ENCODE peak calls at places on chromosomes 16 and 17, in ten cellular contexts. B is AG04450, O is ovary, I is adrenal gland, S is kidney, H is H9, L is breast epithelium, R is body of pancreas, D is foreskin fibroblast, Y is GM10248. N is an unnamed sample.

GRCh38 chr16:77430360-77430759 is 4.5 kb downstream of the ADAMTS18 start:
- DNase-seq in S (no peak), B (no peak), I (no peak), Y (no peak), D (no peak), R (no peak), O (no peak), L (no peak), H (no peak), N (no peak)

GRCh38 chr17:10166181-10166935 is 32.0 kb downstream of the GAS7 start:
- DNase-seq in R (no peak), L (no peak), O (no peak), S (no peak), H (no peak), Y (no peak), D (no peak), B (no peak), I (no peak), N (no peak)

GRCh38 chr17:47808036-47808829 is 13.4 kb downstream of the OSBPL7 start:
- DNase-seq in R (no peak), O (no peak), I (no peak), B (no peak), L (no peak), Y (no peak), H (peak; percentile 20), D (no peak), S (no peak), N (no peak)

GRCh38 chr17:82380860-82381702 is 9.5 kb downstream of the UTS2R start:
- DNase-seq in I (no peak), D (peak; percentile 42), L (no peak), Y (no peak), O (no peak), B (no peak), S (no peak), H (no peak), R (no peak), N (no peak)

GRCh38 chr17:49676276-49676868 is 1.5 kb downstream of the SPOP start:
- DNase-seq in S (no peak), B (no peak), H (no peak), R (no peak), L (no peak), I (no peak), Y (peak; percentile 85), D (peak; percentile 42), O (no peak), N (no peak)

GRCh38 chr16:20398603-20399002 is 5.9 kb downstream of the PDILT start:
- DNase-seq in I (no peak), B (no peak), L (no peak), H (no peak), S (no peak), D (no peak), O (no peak), R (no peak), Y (no peak), N (no peak)

GRCh38 chr17:39755550-39756375 is 18.0 kb downstream of the GRB7 start:
- DNase-seq in O (no peak), Y (peak; percentile 80), I (peak; percentile 47), L (no peak), R (no peak), S (peak; percentile 74), H (peak; percentile 34), B (no peak), D (no peak), N (no peak)

GRCh38 chr16:48537909-48538745 is 71.9 kb downstream of the N4BP1 start:
- DNase-seq in S (peak; percentile 81), R (no peak), B (no peak), H (no peak), L (peak; percentile 70), O (peak; percentile 77), I (peak; percentile 66), Y (no peak), D (peak; percentile 32), N (peak; percentile 70)

GRCh38 chr17:52147431-52147830 is 11.1 kb downstream of the CA10 start:
- DNase-seq in I (no peak), D (no peak), L (no peak), Y (no peak), S (no peak), H (no peak), O (no peak), B (no peak), R (no peak), N (no peak)

GRCh38 chr17:11506635-11507034 is 91.6 kb upstream of the DNAH9 start:
- DNase-seq in R (peak; percentile 20), S (no peak), H (peak; percentile 75), L (no peak), D (no peak), O (no peak), Y (no peak), I (no peak), B (no peak), N (no peak)

GRCh38 chr16:19382887-19383816 is 34.5 kb upstream of the TMC5 start:
- DNase-seq in O (no peak), S (no peak), B (no peak), R (no peak), Y (no peak), L (no peak), H (no peak), D (no peak), I (no peak), N (no peak)

GRCh38 chr17:77840156-77840555 is 118.3 kb upstream of the TNRC6C start:
- DNase-seq in I (no peak), Y (no peak), O (peak; percentile 32), S (no peak), D (no peak), B (no peak), L (no peak), R (no peak), H (no peak), N (peak; percentile 55)

GRCh38 chr16:10939649-10940206 is 2.5 kb downstream of the DEXI start:
- DNase-seq in S (no peak), Y (no peak), L (no peak), H (no peak), B (no peak), R (no peak), D (no peak), I (no peak), O (no peak), N (no peak)

GRCh38 chr16:46857261-46857962 is 26.4 kb upstream of the C16orf87 start:
- DNase-seq in Y (no peak), R (peak; percentile 43), L (no peak), D (peak; percentile 88), B (peak; percentile 47), H (no peak), O (no peak), S (no peak), I (peak; percentile 69), N (no peak)
- TF ChIP-seq CTCF in Y (peak; percentile 15), R (no peak), L (no peak), D (peak; percentile 46), B (peak; percentile 75), H (peak; percentile 55), O (no peak), S (peak; percentile 49), I (peak; percentile 48), N (peak; percentile 67)

DNA sequence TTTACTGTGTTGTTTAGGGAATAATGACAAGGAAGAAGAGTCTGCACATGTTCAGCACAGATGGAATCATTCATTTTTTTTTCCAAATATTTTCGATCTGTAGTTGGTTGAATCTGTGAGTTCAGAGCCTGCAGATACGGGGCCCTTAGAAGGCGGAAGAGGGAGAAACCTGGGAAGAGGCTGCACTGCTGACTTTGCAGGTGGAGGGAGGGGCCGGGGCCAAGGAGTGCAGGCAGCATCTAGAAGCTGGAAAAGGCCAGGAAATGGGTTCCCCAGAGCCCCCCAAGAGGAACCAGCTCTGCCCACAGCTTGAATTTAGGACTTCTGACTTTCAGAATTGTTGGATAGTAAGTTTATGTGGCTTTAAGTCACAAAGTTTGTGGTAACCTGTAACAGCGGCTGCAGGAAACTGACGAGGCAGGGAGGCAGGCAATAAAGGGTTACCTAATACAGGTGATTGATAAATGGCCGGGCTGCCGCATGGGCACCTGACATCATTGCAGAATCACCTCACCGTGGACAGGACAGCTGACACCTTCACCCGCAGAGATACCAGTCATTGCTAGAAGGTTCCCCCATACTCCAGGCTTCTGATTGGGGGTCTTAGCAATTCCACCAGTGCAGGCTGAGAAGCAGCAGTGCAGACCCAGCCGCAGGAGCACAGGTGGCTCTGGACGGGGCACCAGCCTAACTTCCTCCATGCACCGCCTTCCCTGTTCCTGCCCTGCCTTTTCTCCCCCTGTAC is 181.3 kb downstream of the IRF8 start:
- DNase-seq in I (no peak), S (peak; percentile 34), R (no peak), B (no peak), O (no peak), Y (no peak), D (no peak), L (no peak), H (peak; percentile 18), N (peak; percentile 58)
- TF ChIP-seq CTCF in I (no peak), S (no peak), R (no peak), B (no peak), O (no peak), Y (no peak), D (no peak), L (no peak), H (no peak), N (no peak)

GRCh38 chr16:84504420-84505248 is at the start of gene MEAK7:
- DNase-seq in I (peak; percentile 99), B (peak; percentile 95), L (peak; percentile 98), H (peak; percentile 98), O (peak; percentile 99), R (peak; percentile 99), S (peak; percentile 99), Y (peak; percentile 99), D (peak; percentile 100), N (peak; percentile 99)
- TF ChIP-seq CTCF in I (peak; percentile 20), B (peak; percentile 18), L (no peak), H (no peak), O (peak; percentile 20), R (no peak), S (peak; percentile 7), Y (no peak), D (no peak), N (no peak)

DNA sequence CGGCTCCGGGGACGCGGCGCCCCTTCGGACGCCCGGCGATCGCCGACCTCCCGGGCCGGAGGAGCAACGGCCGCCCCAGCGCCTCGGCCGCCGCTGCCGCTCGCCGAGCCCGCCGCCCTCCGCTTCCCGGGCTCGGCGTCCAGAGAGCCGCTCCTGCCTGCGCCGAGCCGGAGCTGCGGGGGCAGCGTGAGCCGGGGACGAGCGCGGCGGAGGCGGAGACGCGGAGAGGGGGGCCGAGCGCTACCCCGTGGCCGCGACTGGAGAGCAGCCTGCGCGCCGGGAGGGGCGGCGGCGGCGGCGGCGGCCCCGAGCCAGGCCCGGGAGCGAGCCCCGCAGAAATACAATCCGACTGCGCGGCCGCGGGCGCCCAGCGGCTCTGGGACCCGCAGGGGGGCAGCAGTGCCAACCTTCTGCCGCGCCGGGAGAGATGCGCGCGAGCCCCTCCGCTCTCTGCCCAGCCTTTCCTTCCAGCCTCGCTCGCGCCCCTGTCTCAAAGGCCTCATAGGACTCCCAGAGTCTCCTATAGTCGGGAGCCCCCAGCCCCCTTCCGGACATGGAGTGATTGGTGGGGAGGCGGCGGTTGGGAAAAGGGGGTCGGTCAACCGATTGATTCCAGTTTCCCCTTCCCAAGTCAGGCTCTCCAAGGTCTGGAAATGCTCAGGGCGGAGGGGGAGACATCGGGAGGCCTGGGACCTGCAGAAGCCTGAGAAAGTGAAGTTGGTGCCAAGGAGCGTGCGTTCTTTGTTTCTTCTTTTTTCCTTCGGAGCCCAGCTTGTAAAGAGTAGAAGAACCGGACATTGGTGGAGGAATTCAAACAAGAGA is 1.0 kb upstream of the SDK2 start:
- DNase-seq in S (peak; percentile 84), O (peak; percentile 65), I (no peak), L (no peak), R (no peak), Y (no peak), B (no peak), H (peak; percentile 73), D (peak; percentile 54), N (no peak)
- TF ChIP-seq CTCF in S (no peak), O (no peak), I (no peak), L (no peak), R (no peak), Y (peak; percentile 8), B (no peak), H (peak; percentile 38), D (no peak), N (peak; percentile 39)

GRCh38 chr17:6079155-6079554 is 9.0 kb downstream of the WSCD1 start:
- DNase-seq in B (no peak), Y (no peak), L (no peak), S (no peak), R (no peak), I (no peak), H (no peak), D (peak; percentile 14), O (no peak), N (no peak)
- TF ChIP-seq CTCF in B (no peak), Y (no peak), L (no peak), S (no peak), R (no peak), I (no peak), H (no peak), D (no peak), O (no peak), N (no peak)

N was measured in chondrocyte.